ENCODE peak calls at places on chromosomes 5 and 9, in five cellular contexts. S is PC-9, Q is tibial artery, I is fibroblast of pulmonary artery, G is A673. K is an unnamed sample.

GRCh38 chr5:107248065-107248695 is 422.6 kb downstream of the EFNA5 start:
- DNase-seq in G (peak), S (peak), I (peak), Q (peak), K (no peak)

GRCh38 chr9:87342743-87343142 is 154.9 kb upstream of the DAPK1 start:
- DNase-seq in Q (no peak), S (no peak), G (peak), I (peak), K (peak)

GRCh38 chr5:95623706-95624105 is 3.8 kb downstream of the GPR150 start:
- DNase-seq in G (no peak), Q (no peak), I (no peak), S (no peak), K (no peak)

GRCh38 chr9:137406876-137407589 is 15.9 kb downstream of the EXD3 start:
- DNase-seq in S (peak), Q (no peak), I (peak), G (peak), K (no peak)

GRCh38 chr9:104635471-104635870 is 17.5 kb upstream of the OR13C9 start:
- DNase-seq in S (no peak), Q (no peak), I (no peak), G (no peak), K (no peak)

GRCh38 chr5:7488734-7489133 is 92.8 kb downstream of the ADCY2 start:
- DNase-seq in S (no peak), Q (no peak), G (no peak), I (no peak), K (no peak)

GRCh38 chr9:91162311-91162710 is 199.4 kb downstream of the AUH start:
- DNase-seq in Q (no peak), S (no peak), G (no peak), I (no peak), K (peak)

GRCh38 chr5:63916786-63917185 is 45.5 kb downstream of the HTR1A start:
- DNase-seq in S (no peak), I (peak), Q (no peak), G (no peak), K (no peak)

GRCh38 chr5:172868436-172868923 is 34.4 kb downstream of the ERGIC1 start:
- DNase-seq in I (peak), G (no peak), S (no peak), Q (no peak), K (peak)

GRCh38 chr5:176570044-176570443 is 20.9 kb downstream of the CDHR2 start:
- DNase-seq in G (peak), I (peak), Q (no peak), S (no peak), K (no peak)

GRCh38 chr5:145936401-145937131 is at the start of gene SH3RF2:
- DNase-seq in G (peak), Q (peak), S (peak), I (peak), K (peak)

GRCh38 chr5:134127376-134127861 is 12.9 kb downstream of the TCF7 start:
- DNase-seq in Q (no peak), S (no peak), I (peak), G (no peak), K (no peak)

GRCh38 chr9:107330420-107330819 is 47.3 kb downstream of the RAD23B start:
- DNase-seq in I (no peak), Q (no peak), G (no peak), S (no peak), K (no peak)

GRCh38 chr9:104780796-104781395 is 17.0 kb downstream of the NIPSNAP3B start:
- DNase-seq in I (peak), Q (no peak), S (no peak), G (peak), K (peak)

GRCh38 chr5:157215826-157216167 is 35.2 kb downstream of the ITK start:
- DNase-seq in G (no peak), I (no peak), S (no peak), Q (no peak), K (no peak)

GRCh38 chr5:175484322-175484721 is 6.0 kb downstream of the SFXN1 start:
- DNase-seq in S (no peak), I (no peak), G (no peak), Q (no peak), K (no peak)

GRCh38 chr9:70747335-70747734 is 332.9 kb upstream of the KLF9 start:
- DNase-seq in S (no peak), G (no peak), Q (no peak), I (peak), K (peak)

GRCh38 chr5:123754167-123754840 is 242.3 kb downstream of the CSNK1G3 start:
- DNase-seq in S (no peak), Q (no peak), G (peak), I (peak), K (peak)

GRCh38 chr9:115212832-115213231 is 94.9 kb upstream of the TNC start:
- DNase-seq in Q (no peak), G (no peak), S (no peak), I (no peak), K (no peak)

GRCh38 chr9:88531920-88532319 is 3.1 kb upstream of the NXNL2 start:
- DNase-seq in Q (no peak), I (no peak), S (no peak), G (peak), K (no peak)

GRCh38 chr9:94912700-94913249 is 186.3 kb downstream of the AOPEP start:
- DNase-seq in G (no peak), S (peak), Q (no peak), I (peak), K (peak)

GRCh38 chr9:4117835-4118610 is 181.8 kb downstream of the GLIS3 start:
- DNase-seq in G (peak), S (no peak), Q (no peak), I (no peak), K (no peak)

GRCh38 chr5:140261403-140262171 is 41.3 kb downstream of the PFDN1 start:
- DNase-seq in I (peak), S (peak), Q (peak), G (peak), K (peak)

GRCh38 chr5:79235222-79235577 is 731 bp upstream of the JMY start:
- DNase-seq in I (peak), Q (no peak), G (peak), S (no peak), K (no peak)

GRCh38 chr5:180135128-180135955 is 63.8 kb upstream of the RNF130 start:
- DNase-seq in S (peak), G (peak), I (peak), Q (no peak), K (no peak)

GRCh38 chr9:31700252-31701045 is 684.0 kb upstream of the ACO1 start:
- DNase-seq in G (no peak), I (no peak), Q (no peak), S (no peak), K (no peak)

GRCh38 chr9:103522409-103522808 is 527.3 kb downstream of the CYLC2 start:
- DNase-seq in S (no peak), I (no peak), Q (no peak), G (no peak), K (no peak)

GRCh38 chr5:37615184-37615583 is 224.7 kb downstream of the GDNF start:
- DNase-seq in I (peak), Q (no peak), G (no peak), S (no peak), K (peak)

GRCh38 chr5:180799902-180800801 is 2.5 kb downstream of the MGAT1 start:
- DNase-seq in Q (peak), I (peak), S (peak), G (no peak), K (peak)

GRCh38 chr5:72209515-72210115 is 102.3 kb downstream of the MAP1B start:
- DNase-seq in Q (no peak), I (no peak), S (no peak), G (peak), K (peak)

GRCh38 chr9:118961857-118962256 is 407.4 kb downstream of the BRINP1 start:
- DNase-seq in Q (no peak), G (no peak), I (peak), S (no peak), K (peak)

GRCh38 chr5:82493217-82493616 is 215.1 kb upstream of the RPS23 start:
- DNase-seq in I (no peak), S (no peak), Q (no peak), G (no peak), K (no peak)

GRCh38 chr5:43369651-43370050 is 42.5 kb downstream of the CCL28 start:
- DNase-seq in I (no peak), Q (no peak), S (no peak), G (no peak), K (no peak)

DNA sequence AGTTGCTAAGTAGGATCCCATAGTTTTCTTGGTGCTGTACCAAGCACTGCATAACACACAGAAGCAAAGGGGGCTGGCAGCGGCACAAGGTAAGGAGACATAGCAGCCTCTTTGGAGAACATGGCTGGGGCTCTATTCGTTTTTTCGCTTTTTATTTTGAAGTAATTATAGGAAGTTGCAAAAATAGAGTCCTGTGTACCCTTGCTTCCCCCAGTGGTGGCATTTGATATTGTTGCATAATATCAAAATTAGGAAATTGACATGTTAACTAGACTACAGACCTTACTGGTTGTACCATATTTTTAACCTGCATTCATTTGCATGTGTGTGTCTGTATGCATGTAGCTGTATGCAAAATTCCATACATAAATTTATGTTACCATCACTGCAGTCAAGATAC is 6.6 kb upstream of the UBQLN1 start:
- DNase-seq in I (peak), Q (no peak), S (no peak), G (peak), K (no peak)
- TF ChIP-seq CTCF in I (peak), Q (peak), S (peak), G (peak), K (peak)

DNA sequence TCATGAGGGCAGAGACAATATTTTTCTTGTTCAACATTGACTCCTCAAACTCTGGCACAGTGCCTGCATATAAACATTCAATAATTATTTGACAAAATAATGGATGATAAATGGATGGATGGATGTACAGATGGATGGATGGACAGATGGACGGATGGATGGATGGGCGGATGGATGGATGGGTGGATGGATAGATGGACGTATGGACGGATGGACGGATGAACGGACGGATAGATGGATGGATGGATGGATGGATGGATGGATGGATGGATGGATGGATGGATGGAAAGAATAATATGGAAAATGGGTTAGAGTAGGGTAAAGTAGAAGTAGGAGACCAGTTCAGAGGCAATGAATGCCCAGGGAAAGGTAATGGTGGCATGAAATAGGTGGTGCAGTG is 589.2 kb downstream of the EBF1 start:
- DNase-seq in I (no peak), G (no peak), S (no peak), Q (no peak), K (no peak)
- TF ChIP-seq CTCF in I (no peak), G (no peak), S (no peak), Q (no peak), K (no peak)

GRCh38 chr9:38251036-38251335 is 141.5 kb upstream of the ALDH1B1 start:
- DNase-seq in G (no peak), I (no peak), Q (no peak), S (no peak), K (no peak)

GRCh38 chr9:38254756-38255155 is 137.7 kb upstream of the ALDH1B1 start:
- DNase-seq in S (no peak), G (no peak), I (no peak), Q (no peak), K (no peak)

GRCh38 chr9:38254151-38254550 is 138.4 kb upstream of the ALDH1B1 start:
- DNase-seq in Q (no peak), G (no peak), I (no peak), S (no peak), K (no peak)

GRCh38 chr9:38251461-38251860 is 141.0 kb upstream of the ALDH1B1 start:
- DNase-seq in S (no peak), G (no peak), Q (no peak), I (no peak), K (no peak)

DNA sequence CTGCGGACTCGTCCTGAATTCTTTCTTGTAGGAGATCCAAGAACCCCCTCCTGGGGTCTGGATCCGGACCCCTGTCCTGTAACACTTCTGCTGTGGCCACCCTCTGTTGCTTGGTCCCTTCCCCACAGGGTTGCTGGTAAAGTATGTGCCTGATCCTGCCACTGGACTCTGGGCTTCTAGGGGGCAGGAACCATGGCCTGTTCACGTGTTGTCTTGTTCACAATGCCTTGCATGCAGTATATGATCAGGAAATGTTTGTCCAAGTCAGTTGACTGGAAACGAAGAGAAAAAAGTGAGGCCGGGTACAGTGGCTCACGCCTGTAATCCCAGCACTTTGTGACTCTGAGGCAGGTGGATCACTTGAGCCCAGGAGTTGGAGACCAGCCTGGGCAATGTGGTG is 139.3 kb upstream of the ALDH1B1 start:
- DNase-seq in I (no peak), G (no peak), Q (no peak), S (no peak), K (no peak)
- TF ChIP-seq CTCF in I (no peak), G (no peak), Q (no peak), S (no peak), K (no peak)

DNA sequence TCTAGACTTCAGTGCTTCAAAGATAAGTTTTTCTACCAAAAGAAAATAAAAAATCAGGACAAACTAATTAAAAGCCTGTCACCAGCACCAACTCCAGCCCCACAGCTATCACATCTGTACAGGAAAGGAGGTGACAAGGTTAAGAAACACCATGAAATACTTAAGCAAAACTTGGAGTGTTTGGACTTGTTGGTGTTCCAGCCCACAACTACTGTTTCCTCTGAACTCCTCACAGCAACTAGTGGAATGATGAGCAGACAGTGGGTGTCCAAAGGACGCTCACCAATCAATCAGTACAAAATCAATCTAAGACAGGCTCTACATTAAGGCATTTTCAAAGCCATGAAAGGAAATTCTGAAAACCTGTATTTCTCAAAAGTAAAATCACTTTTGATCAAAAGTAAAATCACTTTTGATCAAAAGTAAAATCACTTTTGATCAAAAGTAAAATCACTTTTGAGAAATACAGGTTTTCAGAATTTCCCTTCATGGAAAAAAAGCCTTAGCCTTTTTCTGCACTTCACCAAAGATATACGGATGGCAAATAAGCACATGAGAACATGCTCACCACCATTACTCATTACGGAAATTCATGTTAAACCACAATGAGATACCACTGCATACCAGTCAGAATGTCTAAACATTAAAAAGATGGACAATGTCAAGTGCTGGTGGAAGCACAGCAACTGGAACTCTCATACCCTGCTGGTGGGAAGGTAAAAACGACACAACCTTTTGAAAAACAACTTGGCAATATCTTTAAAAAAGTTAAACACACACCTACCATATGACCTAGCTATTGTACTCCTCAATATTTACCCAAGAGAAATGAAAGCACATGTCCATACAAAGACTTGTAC is 79.7 kb downstream of the MED27 start:
- DNase-seq in G (no peak), Q (no peak), I (peak), S (no peak), K (peak)
- TF ChIP-seq CTCF in G (no peak), Q (no peak), I (peak), S (no peak), K (peak)

GRCh38 chr5:126069329-126069728 is 353.9 kb upstream of the GRAMD2B start:
- DNase-seq in S (no peak), G (no peak), I (no peak), Q (no peak), K (no peak)

GRCh38 chr5:126067404-126067803 is 355.8 kb upstream of the GRAMD2B start:
- DNase-seq in S (no peak), G (no peak), Q (no peak), I (no peak), K (no peak)

GRCh38 chr5:126065061-126065460 is 358.1 kb upstream of the GRAMD2B start:
- DNase-seq in G (no peak), Q (no peak), S (no peak), I (no peak), K (no peak)

GRCh38 chr5:126070481-126070880 is 352.7 kb upstream of the GRAMD2B start:
- DNase-seq in G (no peak), S (no peak), Q (no peak), I (no peak), K (no peak)

GRCh38 chr5:126066795-126067321 is 356.4 kb upstream of the GRAMD2B start:
- DNase-seq in I (no peak), Q (no peak), G (no peak), S (no peak), K (no peak)
- TF ChIP-seq CTCF in I (no peak), Q (no peak), G (no peak), S (no peak), K (no peak)

GRCh38 chr5:11494340-11494739 is 409.9 kb downstream of the CTNND2 start:
- DNase-seq in I (peak), G (no peak), S (no peak), Q (no peak), K (no peak)

GRCh38 chr5:11497651-11498050 is 406.6 kb downstream of the CTNND2 start:
- DNase-seq in S (no peak), G (no peak), Q (no peak), I (no peak), K (no peak)

GRCh38 chr5:11491658-11492057 is 412.6 kb downstream of the CTNND2 start:
- DNase-seq in G (no peak), Q (no peak), S (no peak), I (no peak), K (no peak)

GRCh38 chr5:11496127-11496719 is 408.0 kb downstream of the CTNND2 start:
- DNase-seq in G (no peak), Q (no peak), I (no peak), S (no peak), K (no peak)
- TF ChIP-seq CTCF in G (no peak), Q (no peak), I (no peak), S (no peak), K (no peak)

GRCh38 chr5:96677496-96677895 is 15.3 kb downstream of the CAST start:
- DNase-seq in G (no peak), S (no peak), I (no peak), Q (no peak), K (no peak)
- TF ChIP-seq CTCF in G (no peak), S (no peak), I (no peak), Q (no peak), K (no peak)

DNA sequence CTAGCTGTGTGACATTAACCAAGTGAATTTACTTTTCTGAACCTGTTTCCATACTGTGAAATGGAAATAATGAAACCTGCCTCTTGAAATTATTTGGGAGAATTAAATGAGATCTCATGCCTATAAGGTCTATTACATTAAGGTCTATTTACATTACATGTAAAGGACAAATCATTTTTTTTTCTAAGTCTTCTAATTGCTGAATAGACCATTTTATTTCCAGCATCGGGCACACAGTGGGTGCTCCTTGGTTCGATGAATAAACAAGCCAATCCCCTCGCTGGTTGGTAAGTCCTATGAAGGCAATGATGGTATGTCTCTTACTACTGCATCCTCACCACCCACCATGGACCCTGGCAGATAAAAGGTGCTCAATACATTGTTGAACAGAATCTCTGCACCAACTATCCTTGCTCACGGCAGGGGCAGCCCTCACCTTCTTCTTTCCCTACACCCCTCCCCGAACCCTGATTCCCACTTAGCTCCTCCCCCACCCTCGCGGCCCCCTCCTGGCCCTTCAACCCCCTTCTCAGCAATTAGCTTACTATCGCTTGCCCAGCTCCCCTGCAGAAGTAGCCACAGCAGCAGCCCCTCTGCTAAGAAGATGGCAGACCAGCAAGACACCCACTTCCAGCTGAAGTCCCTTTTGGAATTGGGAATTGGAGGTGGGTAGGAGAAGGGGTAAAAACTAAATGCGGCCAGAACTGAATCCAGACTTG is 3.0 kb downstream of the PCDH1 start:
- DNase-seq in Q (no peak), G (no peak), S (no peak), I (no peak), K (no peak)
- TF ChIP-seq CTCF in Q (no peak), G (no peak), S (no peak), I (no peak), K (no peak)

GRCh38 chr5:44884036-44884435 is 75.3 kb downstream of the MRPS30 start:
- DNase-seq in I (no peak), S (no peak), Q (no peak), G (no peak), K (no peak)
- TF ChIP-seq CTCF in I (no peak), S (no peak), Q (no peak), G (no peak), K (no peak)